ENCODE peak calls at places on chromosome 22, in six cellular contexts. E is H1, J is WTC11, U is K562, O is GM12878, K is HepG2. Q is an unnamed sample.

GRCh38 chr22:46150615-46151423 is 493 bp downstream of the PPARA start:
- DNase-seq in E (peak), J (peak), U (peak), O (no peak), K (no peak), Q (peak)

GRCh38 chr22:29302402-29302680 is 4.1 kb upstream of the GAS2L1 start:
- DNase-seq in E (no peak), J (no peak), U (no peak), O (no peak), K (no peak), Q (no peak)

GRCh38 chr22:27985323-27986275 is 66.5 kb upstream of the PITPNB start:
- DNase-seq in E (peak), J (no peak), U (no peak), O (no peak), K (no peak), Q (no peak)

GRCh38 chr22:29524440-29525191 is 28.9 kb downstream of the THOC5 start:
- DNase-seq in E (peak), J (peak), U (peak), O (no peak), K (peak), Q (peak)

GRCh38 chr22:46830001-46830715 is 67.7 kb downstream of the TBC1D22A start:
- DNase-seq in E (peak), J (no peak), U (no peak), O (no peak), K (no peak), Q (no peak)

GRCh38 chr22:45978275-45978713 is 1.3 kb upstream of the WNT7B start:
- DNase-seq in E (no peak), J (no peak), U (no peak), O (no peak), K (no peak), Q (no peak)

GRCh38 chr22:23862103-23862502 is 4.4 kb downstream of the SLC2A11 start:
- DNase-seq in E (peak), J (peak), U (peak), O (no peak), K (no peak), Q (peak)

GRCh38 chr22:47371263-47372090 is 609.0 kb downstream of the TBC1D22A start:
- DNase-seq in E (no peak), J (no peak), U (no peak), O (no peak), K (no peak), Q (no peak)

GRCh38 chr22:37744589-37744988 is 47.7 kb downstream of the TRIOBP start:
- DNase-seq in E (no peak), J (no peak), U (no peak), O (no peak), K (no peak), Q (no peak)

GRCh38 chr22:46861968-46862367 is 99.5 kb downstream of the TBC1D22A start:
- DNase-seq in E (no peak), J (no peak), U (no peak), O (no peak), K (no peak), Q (no peak)

GRCh38 chr22:42951093-42951710 is 63.7 kb downstream of the PACSIN2 start:
- DNase-seq in E (no peak), J (no peak), U (no peak), O (no peak), K (no peak), Q (no peak)

GRCh38 chr22:17912942-17913704 is 111.2 kb downstream of the MICAL3 start:
- DNase-seq in E (no peak), J (no peak), U (no peak), O (no peak), K (no peak), Q (peak)

GRCh38 chr22:17915188-17915587 is 109.2 kb downstream of the MICAL3 start:
- DNase-seq in E (no peak), J (no peak), U (no peak), O (no peak), K (no peak), Q (no peak)

GRCh38 chr22:17913705-17914282 is 110.6 kb downstream of the MICAL3 start:
- DNase-seq in E (no peak), J (no peak), U (peak), O (no peak), K (no peak), Q (no peak)

GRCh38 chr22:17915676-17916075 is 108.7 kb downstream of the MICAL3 start:
- DNase-seq in E (no peak), J (no peak), U (no peak), O (no peak), K (no peak), Q (no peak)

DNA sequence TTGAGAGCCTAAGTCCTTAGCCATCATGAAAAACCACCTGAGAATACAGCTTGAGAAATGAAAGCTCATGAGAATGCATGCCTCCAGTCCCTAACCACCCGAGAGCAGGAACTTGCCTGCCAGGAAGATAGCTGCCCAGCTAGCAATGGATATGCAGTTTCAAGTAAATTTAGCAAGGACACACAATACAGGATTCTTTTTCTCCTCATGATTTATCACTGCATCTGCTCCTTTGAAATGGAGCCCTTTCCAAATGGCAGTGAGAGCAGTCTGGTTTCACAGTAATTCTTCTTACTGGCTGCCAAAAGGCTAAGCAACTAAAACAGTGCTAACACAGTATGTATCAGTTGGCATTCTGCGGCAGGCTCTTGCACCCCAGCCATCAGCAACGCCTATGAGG is 109.9 kb downstream of the MICAL3 start:
- DNase-seq in E (no peak), J (no peak), U (no peak), O (no peak), K (no peak), Q (no peak)
- TF ChIP-seq CREB1 in E (no peak), J (no peak), U (no peak), O (no peak), K (no peak), Q (no peak)

GRCh38 chr22:30743257-30744020 is 48.8 kb downstream of the OSBP2 start:
- DNase-seq in E (no peak), J (no peak), U (no peak), O (no peak), K (no peak), Q (no peak)
- TF ChIP-seq CREB1 in E (no peak), J (no peak), U (no peak), O (no peak), K (no peak), Q (no peak)

DNA sequence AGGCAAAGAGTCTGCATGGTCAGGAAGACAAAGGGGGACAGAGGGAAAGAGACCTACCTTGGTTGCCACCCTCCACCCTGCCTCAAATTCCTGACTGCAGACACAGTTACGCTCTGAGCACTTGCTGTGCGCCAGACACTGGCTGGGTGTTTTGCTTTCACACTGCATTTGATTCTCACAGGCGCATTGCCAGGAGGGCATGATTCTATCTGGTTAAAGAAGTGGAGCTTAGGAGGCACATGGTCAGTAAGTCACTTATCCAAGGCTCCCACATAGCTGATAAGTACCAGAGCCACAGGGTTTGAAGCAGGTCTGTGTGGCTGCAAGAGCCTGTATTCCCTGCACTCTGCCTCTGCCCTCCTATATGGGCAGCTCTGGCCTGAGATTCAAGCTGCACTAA is 103.9 kb downstream of the TIMP3 start:
- DNase-seq in E (no peak), J (no peak), U (no peak), O (no peak), K (no peak), Q (no peak)
- TF ChIP-seq CREB1 in E (no peak), J (no peak), U (no peak), O (no peak), K (no peak), Q (no peak)

GRCh38 chr22:49023879-49024774 is 803.5 kb downstream of the BRD1 start:
- DNase-seq in E (no peak), J (peak), U (no peak), O (no peak), K (no peak), Q (no peak)

GRCh38 chr22:49025791-49026475 is 801.7 kb downstream of the BRD1 start:
- DNase-seq in E (no peak), J (no peak), U (no peak), O (no peak), K (no peak), Q (no peak)

GRCh38 chr22:49026476-49027121 is 801.1 kb downstream of the BRD1 start:
- DNase-seq in E (peak), J (peak), U (no peak), O (no peak), K (no peak), Q (no peak)

GRCh38 chr22:49023161-49023878 is 804.4 kb downstream of the BRD1 start:
- DNase-seq in E (no peak), J (no peak), U (no peak), O (no peak), K (no peak), Q (no peak)

DNA sequence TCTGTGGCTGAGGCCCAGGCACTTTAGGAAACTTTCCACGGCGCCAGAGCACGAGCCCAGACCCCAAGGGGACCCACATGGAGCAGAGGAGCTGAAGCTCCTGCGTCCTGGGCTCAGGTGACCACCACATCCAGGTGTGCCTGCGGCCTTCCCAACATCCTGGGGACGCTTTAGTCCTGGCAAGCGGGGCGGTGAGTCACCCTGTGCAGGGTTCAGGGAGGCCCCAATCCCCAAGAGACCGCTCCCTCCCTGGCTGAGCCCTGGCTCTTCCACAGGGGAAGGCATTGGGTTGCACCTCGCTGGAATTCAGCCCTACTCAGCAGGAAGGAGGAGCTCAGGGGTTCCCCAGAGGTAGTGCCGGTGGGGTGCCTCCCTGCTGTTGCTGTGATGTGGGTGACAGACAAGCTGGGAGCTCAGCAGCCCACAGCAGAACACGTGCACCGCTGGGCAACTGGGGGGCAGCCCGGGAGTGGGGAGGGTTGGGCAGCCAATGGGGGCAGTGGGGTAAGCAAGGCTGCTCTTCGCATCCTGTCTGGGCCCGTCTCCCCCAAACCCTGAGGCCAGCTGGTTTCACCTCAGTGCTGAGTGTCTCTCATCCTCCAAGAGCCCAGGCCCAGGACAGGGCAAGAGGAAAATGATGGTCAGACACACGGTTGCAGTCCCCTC is 802.8 kb downstream of the BRD1 start:
- DNase-seq in E (no peak), J (no peak), U (no peak), O (no peak), K (no peak), Q (no peak)
- TF ChIP-seq CREB1 in E (no peak), J (no peak), U (no peak), O (no peak), K (no peak), Q (no peak)

GRCh38 chr22:19579880-19580279 is 55.7 kb upstream of the CLDN5 start:
- DNase-seq in E (no peak), J (no peak), U (peak), O (peak), K (no peak), Q (no peak)
- TF ChIP-seq CREB1 in E (no peak), J (no peak), U (no peak), O (no peak), K (no peak), Q (no peak)

DNA sequence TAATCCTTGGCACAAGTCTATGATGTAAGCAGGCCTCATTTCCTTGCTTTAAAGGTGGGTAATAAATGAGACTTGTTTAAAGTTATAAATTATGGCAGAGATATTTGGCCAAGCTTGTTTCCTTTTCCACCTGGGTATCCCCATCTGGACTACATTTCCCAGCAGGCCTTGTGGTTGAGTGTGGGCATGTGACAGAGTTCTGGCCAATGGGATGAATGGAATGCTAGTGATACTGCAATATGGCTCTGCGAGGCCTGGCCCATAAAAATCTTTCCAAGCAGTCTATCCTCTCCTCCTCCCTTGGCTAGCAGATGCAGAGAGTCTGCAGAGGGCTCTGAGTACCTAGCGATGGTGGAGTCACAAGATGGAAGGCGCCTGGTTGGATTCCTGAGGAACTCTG is 102.5 kb downstream of the TIMP3 start:
- DNase-seq in E (no peak), J (peak), U (peak), O (no peak), K (peak), Q (peak)
- TF ChIP-seq CREB1 in E (no peak), J (no peak), U (no peak), O (no peak), K (no peak), Q (peak)

Q was measured in GM23338.